ENCODE peak calls at places on chromosomes 1 and 21, in nine cellular contexts. U is amniotic stem cell; R is ELR; N is activated CD8-positive, alpha-beta T cell treated with anti-CD3 and anti-CD28 coated beads for 36 hours; I is stimulated activated CD4-positive, alpha-beta T cell treated with anti-CD3 and anti-CD28 coated beads, Interleukin-2, amount 100 ng/mL, for 48 hours; J is HFF-Myc; H is OCI-LY7; B is choroid plexus epithelial cell; K is foreskin fibroblast. Q is an unnamed sample.
A peak's percentile ranks its signal among the peaks of the same experiment; 100 is the strongest.

GRCh38 chr21:46234436-46234950 is 5.9 kb upstream of the LSS start:
- DNase-seq in I (no peak), R (no peak), B (no peak), H (no peak), U (no peak), K (no peak), J (no peak), N (no peak), Q (no peak)

GRCh38 chr1:5279127-5279526 is 624.7 kb downstream of the AJAP1 start:
- DNase-seq in H (no peak), I (no peak), J (no peak), U (no peak), B (peak; percentile 0), N (no peak), R (no peak), K (no peak), Q (no peak)

GRCh38 chr1:225660544-225660946 is 7.6 kb upstream of the ENAH start:
- DNase-seq in N (no peak), U (no peak), K (no peak), I (no peak), J (no peak), B (no peak), H (peak; percentile 58), R (no peak), Q (no peak)

GRCh38 chr1:94623560-94624148 is 82.1 kb upstream of the F3 start:
- DNase-seq in U (no peak), H (no peak), J (no peak), K (no peak), N (no peak), R (peak; percentile 47), I (no peak), B (peak; percentile 80), Q (no peak)

GRCh38 chr1:201941420-201942128 is 4.8 kb downstream of the LMOD1 start:
- DNase-seq in N (no peak), U (no peak), B (peak; percentile 12), H (no peak), K (no peak), R (no peak), I (no peak), J (no peak), Q (no peak)

GRCh38 chr1:97930472-97930871 is 9.6 kb upstream of the DPYD start:
- DNase-seq in B (no peak), J (no peak), U (no peak), N (no peak), I (no peak), K (no peak), R (no peak), H (no peak), Q (no peak)

GRCh38 chr1:3283849-3284248 is 170.6 kb upstream of the ARHGEF16 start:
- DNase-seq in R (no peak), B (peak; percentile 26), N (peak; percentile 34), H (no peak), J (no peak), K (no peak), I (peak; percentile 14), U (no peak), Q (no peak)

GRCh38 chr1:1943834-1944570 is 24.9 kb upstream of the TMEM52 start:
- DNase-seq in B (peak; percentile 44), R (peak; percentile 49), H (peak; percentile 46), K (peak; percentile 23), J (no peak), U (no peak), I (peak; percentile 50), N (peak; percentile 75), Q (no peak)

GRCh38 chr1:115874929-115875328 is 34.0 kb upstream of the NHLH2 start:
- DNase-seq in J (peak; percentile 3), I (no peak), R (peak; percentile 88), N (no peak), B (peak; percentile 42), U (no peak), K (peak; percentile 10), H (no peak), Q (no peak)

GRCh38 chr21:16069713-16070112 is 339.9 kb downstream of the USP25 start:
- DNase-seq in H (no peak), K (no peak), I (no peak), U (no peak), N (no peak), B (no peak), J (no peak), R (peak; percentile 22), Q (no peak)

GRCh38 chr1:26546819-26547218 is 17.3 kb downstream of the RPS6KA1 start:
- DNase-seq in U (no peak), R (no peak), N (no peak), J (no peak), B (no peak), I (no peak), H (no peak), K (no peak), Q (no peak)

GRCh38 chr1:58738873-58739272 is 39.0 kb upstream of the MYSM1 start:
- DNase-seq in R (no peak), K (no peak), H (no peak), B (no peak), J (no peak), N (no peak), U (no peak), I (no peak), Q (no peak)

GRCh38 chr1:211420389-211420788 is 71.6 kb downstream of the RD3 start:
- DNase-seq in N (peak; percentile 48), B (peak; percentile 57), U (peak; percentile 12), R (peak; percentile 60), I (no peak), J (peak; percentile 27), K (peak; percentile 23), H (no peak), Q (no peak)

GRCh38 chr1:227285745-227286144 is 32.5 kb downstream of the CDC42BPA start:
- DNase-seq in J (no peak), K (no peak), N (no peak), B (no peak), H (no peak), U (no peak), R (no peak), I (no peak), Q (no peak)

GRCh38 chr1:83860506-83861221 is 138.3 kb downstream of the TTLL7 start:
- DNase-seq in R (no peak), B (peak; percentile 42), H (peak; percentile 63), U (no peak), N (peak; percentile 85), J (no peak), I (peak; percentile 67), K (no peak), Q (no peak)

GRCh38 chr1:15116966-15117365 is 36.6 kb upstream of the TMEM51 start:
- DNase-seq in H (no peak), U (no peak), R (no peak), B (no peak), I (no peak), N (no peak), J (no peak), K (no peak), Q (no peak)

GRCh38 chr1:210697185-210697584 is 368.5 kb downstream of the HHAT start:
- DNase-seq in N (no peak), H (no peak), B (no peak), J (no peak), R (no peak), K (no peak), I (no peak), U (no peak), Q (no peak)

GRCh38 chr1:201361652-201362504 is 15.6 kb downstream of the TNNT2 start:
- DNase-seq in N (peak; percentile 51), B (peak; percentile 54), K (peak; percentile 21), J (no peak), I (peak; percentile 23), U (no peak), H (peak; percentile 54), R (peak; percentile 65), Q (no peak)

GRCh38 chr21:32386195-32386870 is 6.5 kb downstream of the URB1 start:
- DNase-seq in N (no peak), H (no peak), J (no peak), K (peak; percentile 22), I (no peak), B (no peak), U (no peak), R (no peak), Q (no peak)

GRCh38 chr1:22883406-22883805 is 89.3 kb downstream of the LACTBL1 start:
- DNase-seq in N (no peak), I (no peak), K (no peak), R (no peak), H (no peak), B (no peak), J (no peak), U (no peak), Q (no peak)

Q was measured in T1000.